ENCODE peak calls at places on chromosomes 12 and 14, in nine cellular contexts. One of them, this sample, is unnamed.

GRCh38 chr12:28497889-28498411 is 307.7 kb downstream of the CCDC91 start:
- DNase-seq in tibial nerve: no peak
- DNase-seq in transverse colon: no peak
- DNase-seq in endodermal cell: no peak
- DNase-seq in CD4-positive, CD25-positive, alpha-beta regulatory T cell: no peak
- DNase-seq in body of pancreas: no peak
- DNase-seq in left ventricle myocardium inferior: no peak
- DNase-seq in stomach: no peak
- DNase-seq in CD8-positive, alpha-beta memory T cell: no peak
- DNase-seq in this sample: no peak

GRCh38 chr14:102187044-102187443 is 47.3 kb downstream of the WDR20 start:
- DNase-seq in left ventricle myocardium inferior: no peak
- DNase-seq in transverse colon: no peak
- DNase-seq in endodermal cell: no peak
- DNase-seq in stomach: no peak
- DNase-seq in CD8-positive, alpha-beta memory T cell: no peak
- DNase-seq in CD4-positive, CD25-positive, alpha-beta regulatory T cell: no peak
- DNase-seq in tibial nerve: no peak
- DNase-seq in body of pancreas: no peak
- DNase-seq in this sample: no peak

GRCh38 chr12:63103489-63104131 is 47.4 kb downstream of the AVPR1A start:
- DNase-seq in tibial nerve: no peak
- DNase-seq in transverse colon: no peak
- DNase-seq in left ventricle myocardium inferior: no peak
- DNase-seq in CD4-positive, CD25-positive, alpha-beta regulatory T cell: peak; percentile 3
- DNase-seq in stomach: no peak
- DNase-seq in endodermal cell: no peak
- DNase-seq in body of pancreas: no peak
- DNase-seq in CD8-positive, alpha-beta memory T cell: no peak
- DNase-seq in this sample: no peak

GRCh38 chr12:57475271-57476161 is 4.2 kb downstream of the ARHGAP9 start:
- DNase-seq in tibial nerve: no peak
- DNase-seq in body of pancreas: peak; percentile 58
- DNase-seq in transverse colon: no peak
- DNase-seq in CD4-positive, CD25-positive, alpha-beta regulatory T cell: no peak
- DNase-seq in stomach: no peak
- DNase-seq in endodermal cell: peak; percentile 87
- DNase-seq in left ventricle myocardium inferior: no peak
- DNase-seq in CD8-positive, alpha-beta memory T cell: no peak
- DNase-seq in this sample: peak; percentile 20

GRCh38 chr12:76308866-76309265 is 39.3 kb downstream of the BBS10 start:
- DNase-seq in body of pancreas: no peak
- DNase-seq in stomach: no peak
- DNase-seq in CD8-positive, alpha-beta memory T cell: no peak
- DNase-seq in tibial nerve: no peak
- DNase-seq in left ventricle myocardium inferior: no peak
- DNase-seq in transverse colon: no peak
- DNase-seq in endodermal cell: no peak
- DNase-seq in CD4-positive, CD25-positive, alpha-beta regulatory T cell: no peak
- DNase-seq in this sample: no peak

GRCh38 chr12:130339946-130340345 is 2.3 kb downstream of the PIWIL1 start:
- DNase-seq in tibial nerve: no peak
- DNase-seq in left ventricle myocardium inferior: no peak
- DNase-seq in body of pancreas: no peak
- DNase-seq in endodermal cell: peak; percentile 56
- DNase-seq in CD8-positive, alpha-beta memory T cell: no peak
- DNase-seq in transverse colon: peak; percentile 47
- DNase-seq in CD4-positive, CD25-positive, alpha-beta regulatory T cell: no peak
- DNase-seq in stomach: no peak
- DNase-seq in this sample: no peak

GRCh38 chr14:100417466-100417865 is 94.3 kb downstream of the SLC25A47 start:
- DNase-seq in endodermal cell: peak; percentile 94
- DNase-seq in CD8-positive, alpha-beta memory T cell: no peak
- DNase-seq in body of pancreas: peak; percentile 90
- DNase-seq in tibial nerve: no peak
- DNase-seq in stomach: peak; percentile 57
- DNase-seq in transverse colon: peak; percentile 84
- DNase-seq in CD4-positive, CD25-positive, alpha-beta regulatory T cell: no peak
- DNase-seq in left ventricle myocardium inferior: no peak
- DNase-seq in this sample: no peak

GRCh38 chr14:69471436-69471835 is 13.1 kb upstream of the PLEKHD1 start:
- DNase-seq in endodermal cell: no peak
- DNase-seq in tibial nerve: no peak
- DNase-seq in CD8-positive, alpha-beta memory T cell: no peak
- DNase-seq in stomach: no peak
- DNase-seq in transverse colon: no peak
- DNase-seq in left ventricle myocardium inferior: no peak
- DNase-seq in body of pancreas: no peak
- DNase-seq in CD4-positive, CD25-positive, alpha-beta regulatory T cell: no peak
- DNase-seq in this sample: no peak

DNA sequence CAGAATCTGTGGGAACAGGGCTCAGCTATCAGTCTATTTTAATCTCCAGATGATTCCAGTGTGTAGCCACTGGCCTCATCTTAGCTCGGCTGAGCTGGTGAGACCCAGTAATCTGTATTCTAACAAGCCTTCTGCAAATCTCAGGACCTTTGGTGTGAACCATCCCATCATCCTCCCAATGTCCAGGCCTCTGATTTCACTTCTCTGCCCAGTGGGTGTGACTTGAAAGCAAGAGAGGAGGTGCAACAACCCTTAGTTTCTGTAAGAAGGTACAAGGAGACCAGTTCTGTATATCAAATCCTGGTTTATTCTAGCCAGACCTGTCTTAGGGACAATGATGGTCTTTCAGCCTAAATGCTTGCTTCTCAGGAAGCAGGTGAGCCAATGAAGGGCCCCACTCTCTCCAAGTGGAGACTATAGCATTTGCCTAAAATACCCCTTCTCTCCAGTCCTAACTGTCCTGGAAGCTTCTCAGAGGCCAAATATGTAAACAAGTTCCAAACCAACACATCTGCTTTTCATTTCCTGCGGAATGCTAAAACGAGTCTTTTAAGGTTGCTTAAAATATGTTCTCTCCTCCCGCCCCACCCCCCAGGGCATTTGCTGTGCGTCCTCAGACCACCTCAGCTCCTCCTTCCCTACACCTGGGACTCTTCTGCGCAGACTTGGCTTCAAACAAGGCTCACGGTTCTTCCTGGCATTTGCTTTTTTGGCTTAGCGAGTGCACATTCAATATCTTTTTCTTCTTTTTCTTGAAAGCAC is 78.4 kb upstream of the FUT8 start:
- DNase-seq in transverse colon: peak; percentile 72
- DNase-seq in left ventricle myocardium inferior: peak; percentile 30
- DNase-seq in endodermal cell: peak; percentile 71
- DNase-seq in body of pancreas: no peak
- DNase-seq in stomach: no peak
- DNase-seq in tibial nerve: peak; percentile 68
- DNase-seq in CD8-positive, alpha-beta memory T cell: no peak
- DNase-seq in CD4-positive, CD25-positive, alpha-beta regulatory T cell: no peak
- DNase-seq in this sample: no peak
- H3K4me3 ChIP-seq in transverse colon: no peak overlapping the region
- H3K4me3 ChIP-seq in left ventricle myocardium inferior: no peak overlapping the region
- H3K4me3 ChIP-seq in endodermal cell: peak overlapping the region; percentile 32
- H3K4me3 ChIP-seq in body of pancreas: no peak overlapping the region
- H3K4me3 ChIP-seq in stomach: no peak overlapping the region
- H3K4me3 ChIP-seq in tibial nerve: no peak overlapping the region
- H3K4me3 ChIP-seq in CD8-positive, alpha-beta memory T cell: no peak overlapping the region
- H3K4me3 ChIP-seq in CD4-positive, CD25-positive, alpha-beta regulatory T cell: no peak overlapping the region
- H3K4me3 ChIP-seq in this sample: no peak overlapping the region

DNA sequence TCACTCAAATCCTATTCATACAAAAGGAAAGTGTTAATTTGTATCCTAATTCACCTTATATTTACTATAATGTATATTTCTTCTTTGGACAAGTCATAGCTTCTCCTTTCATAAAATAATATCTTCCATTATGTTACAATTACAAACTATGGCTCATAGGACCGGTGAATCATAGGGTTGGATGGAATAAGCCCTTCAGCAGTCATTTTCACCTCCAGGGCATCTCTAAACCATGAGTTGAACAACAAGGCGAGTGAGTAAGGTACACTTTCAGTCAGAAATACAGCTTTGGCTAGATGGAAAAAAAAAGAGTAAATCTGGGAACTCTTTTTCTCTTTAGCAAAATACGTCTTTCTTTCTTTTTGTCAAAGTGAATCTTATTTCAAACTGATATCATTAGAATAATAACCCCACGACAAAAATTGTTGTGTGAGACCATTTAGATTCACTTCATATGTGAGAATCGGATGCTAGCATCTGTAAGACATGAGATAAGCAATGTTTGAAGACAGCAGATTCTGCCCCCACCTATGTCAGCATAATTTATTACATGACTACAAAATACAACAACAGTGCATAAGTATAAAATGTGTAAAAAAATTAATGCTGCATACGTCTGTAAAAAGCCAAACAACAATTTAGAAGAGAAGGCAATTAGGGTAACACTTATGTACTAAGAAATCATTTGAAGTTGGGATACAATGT is 184.4 kb upstream of the SLC38A2 start:
- DNase-seq in CD8-positive, alpha-beta memory T cell: no peak
- DNase-seq in endodermal cell: no peak
- DNase-seq in stomach: no peak
- DNase-seq in body of pancreas: no peak
- DNase-seq in left ventricle myocardium inferior: no peak
- DNase-seq in tibial nerve: no peak
- DNase-seq in CD4-positive, CD25-positive, alpha-beta regulatory T cell: no peak
- DNase-seq in transverse colon: no peak
- DNase-seq in this sample: no peak
- H3K4me1 ChIP-seq in CD8-positive, alpha-beta memory T cell: no peaks in the 10 kb centered on the region
- H3K4me1 ChIP-seq in endodermal cell: peaks cover 3% of the 10 kb centered on the region
- H3K4me1 ChIP-seq in stomach: peaks cover 8% of the 10 kb centered on the region
- H3K4me1 ChIP-seq in body of pancreas: peaks cover 10% of the 10 kb centered on the region
- H3K4me1 ChIP-seq in left ventricle myocardium inferior: peaks cover 38% of the 10 kb centered on the region
- H3K4me1 ChIP-seq in tibial nerve: peaks cover 25% of the 10 kb centered on the region
- H3K4me1 ChIP-seq in CD4-positive, CD25-positive, alpha-beta regulatory T cell: no peaks in the 10 kb centered on the region
- H3K4me1 ChIP-seq in transverse colon: no peaks in the 10 kb centered on the region
- H3K4me1 ChIP-seq in this sample: no peaks in the 10 kb centered on the region

GRCh38 chr12:108757842-108758241 is 26.5 kb upstream of the CORO1C start:
- DNase-seq in CD8-positive, alpha-beta memory T cell: no peak
- DNase-seq in endodermal cell: no peak
- DNase-seq in stomach: no peak
- DNase-seq in transverse colon: no peak
- DNase-seq in CD4-positive, CD25-positive, alpha-beta regulatory T cell: no peak
- DNase-seq in body of pancreas: no peak
- DNase-seq in left ventricle myocardium inferior: no peak
- DNase-seq in tibial nerve: no peak
- DNase-seq in this sample: no peak

GRCh38 chr12:108765289-108765764 is 34.0 kb upstream of the CORO1C start:
- DNase-seq in tibial nerve: no peak
- DNase-seq in transverse colon: no peak
- DNase-seq in CD8-positive, alpha-beta memory T cell: no peak
- DNase-seq in body of pancreas: no peak
- DNase-seq in stomach: no peak
- DNase-seq in left ventricle myocardium inferior: no peak
- DNase-seq in endodermal cell: peak; percentile 65
- DNase-seq in CD4-positive, CD25-positive, alpha-beta regulatory T cell: no peak
- DNase-seq in this sample: no peak

GRCh38 chr12:108759914-108760313 is 28.6 kb upstream of the CORO1C start:
- DNase-seq in CD4-positive, CD25-positive, alpha-beta regulatory T cell: no peak
- DNase-seq in tibial nerve: no peak
- DNase-seq in left ventricle myocardium inferior: no peak
- DNase-seq in CD8-positive, alpha-beta memory T cell: no peak
- DNase-seq in transverse colon: no peak
- DNase-seq in body of pancreas: no peak
- DNase-seq in stomach: no peak
- DNase-seq in endodermal cell: no peak
- DNase-seq in this sample: no peak

GRCh38 chr12:108764540-108765288 is 33.4 kb upstream of the CORO1C start:
- DNase-seq in CD8-positive, alpha-beta memory T cell: no peak
- DNase-seq in tibial nerve: no peak
- DNase-seq in endodermal cell: no peak
- DNase-seq in left ventricle myocardium inferior: no peak
- DNase-seq in CD4-positive, CD25-positive, alpha-beta regulatory T cell: no peak
- DNase-seq in transverse colon: no peak
- DNase-seq in body of pancreas: no peak
- DNase-seq in stomach: no peak
- DNase-seq in this sample: no peak

GRCh38 chr12:108761226-108761625 is 29.9 kb upstream of the CORO1C start:
- DNase-seq in body of pancreas: no peak
- DNase-seq in left ventricle myocardium inferior: no peak
- DNase-seq in stomach: no peak
- DNase-seq in endodermal cell: no peak
- DNase-seq in CD8-positive, alpha-beta memory T cell: no peak
- DNase-seq in CD4-positive, CD25-positive, alpha-beta regulatory T cell: no peak
- DNase-seq in tibial nerve: no peak
- DNase-seq in transverse colon: no peak
- DNase-seq in this sample: no peak
- H3K4me3 ChIP-seq in body of pancreas: no peak overlapping the region
- H3K4me3 ChIP-seq in left ventricle myocardium inferior: no peak overlapping the region
- H3K4me3 ChIP-seq in stomach: no peak overlapping the region
- H3K4me3 ChIP-seq in endodermal cell: no peak overlapping the region
- H3K4me3 ChIP-seq in CD8-positive, alpha-beta memory T cell: no peak overlapping the region
- H3K4me3 ChIP-seq in CD4-positive, CD25-positive, alpha-beta regulatory T cell: no peak overlapping the region
- H3K4me3 ChIP-seq in tibial nerve: no peak overlapping the region
- H3K4me3 ChIP-seq in transverse colon: no peak overlapping the region
- H3K4me3 ChIP-seq in this sample: no peak overlapping the region

GRCh38 chr12:108176292-108176691 is 47.2 kb downstream of the WSCD2 start:
- DNase-seq in CD4-positive, CD25-positive, alpha-beta regulatory T cell: no peak
- DNase-seq in endodermal cell: no peak
- DNase-seq in tibial nerve: no peak
- DNase-seq in body of pancreas: no peak
- DNase-seq in stomach: no peak
- DNase-seq in transverse colon: no peak
- DNase-seq in left ventricle myocardium inferior: no peak
- DNase-seq in CD8-positive, alpha-beta memory T cell: no peak
- DNase-seq in this sample: no peak

GRCh38 chr12:108173892-108174291 is 44.8 kb downstream of the WSCD2 start:
- DNase-seq in tibial nerve: no peak
- DNase-seq in left ventricle myocardium inferior: no peak
- DNase-seq in body of pancreas: no peak
- DNase-seq in CD4-positive, CD25-positive, alpha-beta regulatory T cell: no peak
- DNase-seq in transverse colon: no peak
- DNase-seq in stomach: no peak
- DNase-seq in endodermal cell: no peak
- DNase-seq in CD8-positive, alpha-beta memory T cell: no peak
- DNase-seq in this sample: no peak

GRCh38 chr12:108175310-108175709 is 46.2 kb downstream of the WSCD2 start:
- DNase-seq in CD4-positive, CD25-positive, alpha-beta regulatory T cell: no peak
- DNase-seq in body of pancreas: no peak
- DNase-seq in tibial nerve: no peak
- DNase-seq in stomach: no peak
- DNase-seq in CD8-positive, alpha-beta memory T cell: no peak
- DNase-seq in left ventricle myocardium inferior: no peak
- DNase-seq in endodermal cell: peak; percentile 78
- DNase-seq in transverse colon: no peak
- DNase-seq in this sample: no peak

GRCh38 chr12:108173160-108173559 is 44.1 kb downstream of the WSCD2 start:
- DNase-seq in left ventricle myocardium inferior: no peak
- DNase-seq in stomach: no peak
- DNase-seq in CD8-positive, alpha-beta memory T cell: no peak
- DNase-seq in CD4-positive, CD25-positive, alpha-beta regulatory T cell: no peak
- DNase-seq in tibial nerve: no peak
- DNase-seq in body of pancreas: no peak
- DNase-seq in transverse colon: no peak
- DNase-seq in endodermal cell: peak; percentile 83
- DNase-seq in this sample: no peak

DNA sequence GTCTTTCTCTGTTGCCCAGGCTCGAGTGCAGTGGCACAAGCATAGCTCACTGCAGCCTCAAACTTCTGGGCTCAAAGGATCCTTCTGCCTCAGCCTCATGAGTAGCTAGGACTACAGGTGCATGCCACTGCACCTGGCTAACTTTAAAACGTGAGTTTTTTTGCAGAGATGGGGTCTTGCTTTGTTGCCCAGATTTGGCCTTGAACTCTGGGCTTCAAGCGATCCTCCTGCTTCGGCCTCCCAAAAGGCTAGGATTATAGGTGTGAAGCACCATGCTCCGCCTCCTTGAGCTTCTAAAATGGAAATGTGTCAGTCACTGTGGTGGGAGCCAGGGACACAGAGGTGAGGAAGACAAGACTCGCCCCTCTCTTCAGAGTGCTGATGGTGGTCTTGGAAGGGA is 45.6 kb downstream of the WSCD2 start:
- DNase-seq in endodermal cell: no peak
- DNase-seq in left ventricle myocardium inferior: no peak
- DNase-seq in body of pancreas: no peak
- DNase-seq in tibial nerve: no peak
- DNase-seq in transverse colon: no peak
- DNase-seq in CD8-positive, alpha-beta memory T cell: no peak
- DNase-seq in CD4-positive, CD25-positive, alpha-beta regulatory T cell: no peak
- DNase-seq in stomach: no peak
- DNase-seq in this sample: no peak
- H3K4me1 ChIP-seq in endodermal cell: peaks cover 7% of the 10 kb centered on the region
- H3K4me1 ChIP-seq in left ventricle myocardium inferior: no peaks in the 10 kb centered on the region
- H3K4me1 ChIP-seq in body of pancreas: no peaks in the 10 kb centered on the region
- H3K4me1 ChIP-seq in tibial nerve: no peaks in the 10 kb centered on the region
- H3K4me1 ChIP-seq in transverse colon: no peaks in the 10 kb centered on the region
- H3K4me1 ChIP-seq in CD8-positive, alpha-beta memory T cell: no peaks in the 10 kb centered on the region
- H3K4me1 ChIP-seq in CD4-positive, CD25-positive, alpha-beta regulatory T cell: no peaks in the 10 kb centered on the region
- H3K4me1 ChIP-seq in stomach: no peaks in the 10 kb centered on the region
- H3K4me1 ChIP-seq in this sample: no peaks in the 10 kb centered on the region